ENCODE peak calls at places on chromosomes 2 and 18, in five cellular contexts. One of them, this sample, is unnamed.

GRCh38 chr2:207617011-207617671 is 8.1 kb downstream of the METTL21A start:
- ATAC-seq in aorta: no peak
- ATAC-seq in activated B cell treated with CpG ODN at 0.5 μM for 24 hours: no peak
- ATAC-seq in activated CD8-positive, alpha-beta memory T cell treated with anti-CD3 and anti-CD28 coated beads, Interleukin-2, amount 10 ng/mL, durations not matched to agents 7 days and 5 days: no peak
- ATAC-seq in left lung: peak; percentile 61
- ATAC-seq in this sample: no peak

GRCh38 chr2:16473575-16473974 is 192.1 kb downstream of the CYRIA start:
- ATAC-seq in aorta: no peak
- ATAC-seq in activated B cell treated with CpG ODN at 0.5 μM for 24 hours: no peak
- ATAC-seq in activated CD8-positive, alpha-beta memory T cell treated with anti-CD3 and anti-CD28 coated beads, Interleukin-2, amount 10 ng/mL, durations not matched to agents 7 days and 5 days: no peak
- ATAC-seq in left lung: no peak
- ATAC-seq in this sample: no peak

GRCh38 chr2:28552045-28552823 is 56.4 kb downstream of the PLB1 start:
- ATAC-seq in aorta: no peak
- ATAC-seq in activated B cell treated with CpG ODN at 0.5 μM for 24 hours: no peak
- ATAC-seq in activated CD8-positive, alpha-beta memory T cell treated with anti-CD3 and anti-CD28 coated beads, Interleukin-2, amount 10 ng/mL, durations not matched to agents 7 days and 5 days: no peak
- ATAC-seq in left lung: no peak
- ATAC-seq in this sample: no peak

GRCh38 chr2:57510704-57511103 is 535.9 kb upstream of the VRK2 start:
- ATAC-seq in aorta: no peak
- ATAC-seq in activated B cell treated with CpG ODN at 0.5 μM for 24 hours: no peak
- ATAC-seq in activated CD8-positive, alpha-beta memory T cell treated with anti-CD3 and anti-CD28 coated beads, Interleukin-2, amount 10 ng/mL, durations not matched to agents 7 days and 5 days: no peak
- ATAC-seq in left lung: no peak
- ATAC-seq in this sample: no peak

GRCh38 chr2:100983684-100984310 is 18.3 kb upstream of the RPL31 start:
- ATAC-seq in aorta: peak; percentile 51
- ATAC-seq in activated B cell treated with CpG ODN at 0.5 μM for 24 hours: no peak
- ATAC-seq in activated CD8-positive, alpha-beta memory T cell treated with anti-CD3 and anti-CD28 coated beads, Interleukin-2, amount 10 ng/mL, durations not matched to agents 7 days and 5 days: no peak
- ATAC-seq in left lung: peak; percentile 28
- ATAC-seq in this sample: no peak

GRCh38 chr2:74741651-74742050 is 87.6 kb downstream of the SEMA4F start:
- ATAC-seq in aorta: no peak
- ATAC-seq in activated B cell treated with CpG ODN at 0.5 μM for 24 hours: no peak
- ATAC-seq in activated CD8-positive, alpha-beta memory T cell treated with anti-CD3 and anti-CD28 coated beads, Interleukin-2, amount 10 ng/mL, durations not matched to agents 7 days and 5 days: no peak
- ATAC-seq in left lung: no peak
- ATAC-seq in this sample: no peak

GRCh38 chr2:179909845-179910734 is 48.7 kb upstream of the ZNF385B start:
- ATAC-seq in aorta: no peak
- ATAC-seq in activated B cell treated with CpG ODN at 0.5 μM for 24 hours: no peak
- ATAC-seq in activated CD8-positive, alpha-beta memory T cell treated with anti-CD3 and anti-CD28 coated beads, Interleukin-2, amount 10 ng/mL, durations not matched to agents 7 days and 5 days: no peak
- ATAC-seq in left lung: no peak
- ATAC-seq in this sample: no peak

GRCh38 chr2:120596191-120596781 is 139.4 kb upstream of the GLI2 start:
- ATAC-seq in aorta: peak; percentile 50
- ATAC-seq in activated B cell treated with CpG ODN at 0.5 μM for 24 hours: no peak
- ATAC-seq in activated CD8-positive, alpha-beta memory T cell treated with anti-CD3 and anti-CD28 coated beads, Interleukin-2, amount 10 ng/mL, durations not matched to agents 7 days and 5 days: no peak
- ATAC-seq in left lung: no peak
- ATAC-seq in this sample: no peak

GRCh38 chr2:104766683-104767082 is 87.2 kb upstream of the POU3F3 start:
- ATAC-seq in aorta: no peak
- ATAC-seq in activated B cell treated with CpG ODN at 0.5 μM for 24 hours: no peak
- ATAC-seq in activated CD8-positive, alpha-beta memory T cell treated with anti-CD3 and anti-CD28 coated beads, Interleukin-2, amount 10 ng/mL, durations not matched to agents 7 days and 5 days: no peak
- ATAC-seq in left lung: no peak
- ATAC-seq in this sample: no peak

GRCh38 chr18:79933765-79934164 is 17.7 kb downstream of the SLC66A2 start:
- ATAC-seq in aorta: no peak
- ATAC-seq in activated B cell treated with CpG ODN at 0.5 μM for 24 hours: no peak
- ATAC-seq in activated CD8-positive, alpha-beta memory T cell treated with anti-CD3 and anti-CD28 coated beads, Interleukin-2, amount 10 ng/mL, durations not matched to agents 7 days and 5 days: no peak
- ATAC-seq in left lung: peak; percentile 67
- ATAC-seq in this sample: no peak

GRCh38 chr2:16058747-16059358 is 118.5 kb downstream of the MYCN start:
- ATAC-seq in aorta: no peak
- ATAC-seq in activated B cell treated with CpG ODN at 0.5 μM for 24 hours: no peak
- ATAC-seq in activated CD8-positive, alpha-beta memory T cell treated with anti-CD3 and anti-CD28 coated beads, Interleukin-2, amount 10 ng/mL, durations not matched to agents 7 days and 5 days: no peak
- ATAC-seq in left lung: no peak
- ATAC-seq in this sample: no peak

GRCh38 chr2:35978218-35978617 is 377.4 kb upstream of the CRIM1 start:
- ATAC-seq in aorta: no peak
- ATAC-seq in activated B cell treated with CpG ODN at 0.5 μM for 24 hours: no peak
- ATAC-seq in activated CD8-positive, alpha-beta memory T cell treated with anti-CD3 and anti-CD28 coated beads, Interleukin-2, amount 10 ng/mL, durations not matched to agents 7 days and 5 days: peak; percentile 73
- ATAC-seq in left lung: no peak
- ATAC-seq in this sample: peak; percentile 48

GRCh38 chr2:15733867-15734765 is 142.4 kb downstream of the DDX1 start:
- ATAC-seq in aorta: no peak
- ATAC-seq in activated B cell treated with CpG ODN at 0.5 μM for 24 hours: no peak
- ATAC-seq in activated CD8-positive, alpha-beta memory T cell treated with anti-CD3 and anti-CD28 coated beads, Interleukin-2, amount 10 ng/mL, durations not matched to agents 7 days and 5 days: no peak
- ATAC-seq in left lung: peak; percentile 83
- ATAC-seq in this sample: no peak

GRCh38 chr2:28062867-28063266 is 172.3 kb downstream of the BABAM2 start:
- ATAC-seq in aorta: no peak
- ATAC-seq in activated B cell treated with CpG ODN at 0.5 μM for 24 hours: no peak
- ATAC-seq in activated CD8-positive, alpha-beta memory T cell treated with anti-CD3 and anti-CD28 coated beads, Interleukin-2, amount 10 ng/mL, durations not matched to agents 7 days and 5 days: no peak
- ATAC-seq in left lung: peak; percentile 32
- ATAC-seq in this sample: no peak

GRCh38 chr2:98008415-98008814 is 12.7 kb upstream of the TMEM131 start:
- ATAC-seq in aorta: no peak
- ATAC-seq in activated B cell treated with CpG ODN at 0.5 μM for 24 hours: no peak
- ATAC-seq in activated CD8-positive, alpha-beta memory T cell treated with anti-CD3 and anti-CD28 coated beads, Interleukin-2, amount 10 ng/mL, durations not matched to agents 7 days and 5 days: no peak
- ATAC-seq in left lung: no peak
- ATAC-seq in this sample: no peak

GRCh38 chr2:79721966-79722365 is 209.1 kb downstream of the CTNNA2 start:
- ATAC-seq in aorta: no peak
- ATAC-seq in activated B cell treated with CpG ODN at 0.5 μM for 24 hours: no peak
- ATAC-seq in activated CD8-positive, alpha-beta memory T cell treated with anti-CD3 and anti-CD28 coated beads, Interleukin-2, amount 10 ng/mL, durations not matched to agents 7 days and 5 days: no peak
- ATAC-seq in left lung: no peak
- ATAC-seq in this sample: no peak

GRCh38 chr18:75231053-75231406 is 20.4 kb downstream of the TSHZ1 start:
- ATAC-seq in aorta: no peak
- ATAC-seq in activated B cell treated with CpG ODN at 0.5 μM for 24 hours: no peak
- ATAC-seq in activated CD8-positive, alpha-beta memory T cell treated with anti-CD3 and anti-CD28 coated beads, Interleukin-2, amount 10 ng/mL, durations not matched to agents 7 days and 5 days: no peak
- ATAC-seq in left lung: no peak
- ATAC-seq in this sample: no peak

GRCh38 chr2:150847578-150847977 is 360.1 kb upstream of the RND3 start:
- ATAC-seq in aorta: no peak
- ATAC-seq in activated B cell treated with CpG ODN at 0.5 μM for 24 hours: no peak
- ATAC-seq in activated CD8-positive, alpha-beta memory T cell treated with anti-CD3 and anti-CD28 coated beads, Interleukin-2, amount 10 ng/mL, durations not matched to agents 7 days and 5 days: no peak
- ATAC-seq in left lung: peak; percentile 29
- ATAC-seq in this sample: no peak

GRCh38 chr18:48774941-48775340 is 175.8 kb downstream of the SMAD7 start:
- ATAC-seq in aorta: no peak
- ATAC-seq in activated B cell treated with CpG ODN at 0.5 μM for 24 hours: no peak
- ATAC-seq in activated CD8-positive, alpha-beta memory T cell treated with anti-CD3 and anti-CD28 coated beads, Interleukin-2, amount 10 ng/mL, durations not matched to agents 7 days and 5 days: no peak
- ATAC-seq in left lung: no peak
- ATAC-seq in this sample: no peak

GRCh38 chr2:190970872-190971506 is 43.0 kb downstream of the STAT1 start:
- ATAC-seq in aorta: no peak
- ATAC-seq in activated B cell treated with CpG ODN at 0.5 μM for 24 hours: no peak
- ATAC-seq in activated CD8-positive, alpha-beta memory T cell treated with anti-CD3 and anti-CD28 coated beads, Interleukin-2, amount 10 ng/mL, durations not matched to agents 7 days and 5 days: no peak
- ATAC-seq in left lung: peak; percentile 8
- ATAC-seq in this sample: no peak

GRCh38 chr18:56929861-56930260 is 217.0 kb upstream of the BOD1L2 start:
- ATAC-seq in aorta: no peak
- ATAC-seq in activated B cell treated with CpG ODN at 0.5 μM for 24 hours: no peak
- ATAC-seq in activated CD8-positive, alpha-beta memory T cell treated with anti-CD3 and anti-CD28 coated beads, Interleukin-2, amount 10 ng/mL, durations not matched to agents 7 days and 5 days: no peak
- ATAC-seq in left lung: no peak
- ATAC-seq in this sample: no peak

GRCh38 chr2:44075536-44075935 is 79.7 kb upstream of the LRPPRC start:
- ATAC-seq in aorta: peak; percentile 60
- ATAC-seq in activated B cell treated with CpG ODN at 0.5 μM for 24 hours: no peak
- ATAC-seq in activated CD8-positive, alpha-beta memory T cell treated with anti-CD3 and anti-CD28 coated beads, Interleukin-2, amount 10 ng/mL, durations not matched to agents 7 days and 5 days: no peak
- ATAC-seq in left lung: no peak
- ATAC-seq in this sample: no peak

GRCh38 chr2:119282139-119282965 is 58.7 kb downstream of the STEAP3 start:
- ATAC-seq in aorta: no peak
- ATAC-seq in activated B cell treated with CpG ODN at 0.5 μM for 24 hours: no peak
- ATAC-seq in activated CD8-positive, alpha-beta memory T cell treated with anti-CD3 and anti-CD28 coated beads, Interleukin-2, amount 10 ng/mL, durations not matched to agents 7 days and 5 days: no peak
- ATAC-seq in left lung: peak; percentile 8
- ATAC-seq in this sample: no peak

GRCh38 chr2:68436270-68436669 is 30.8 kb downstream of the FBXO48 start:
- ATAC-seq in aorta: no peak
- ATAC-seq in activated B cell treated with CpG ODN at 0.5 μM for 24 hours: no peak
- ATAC-seq in activated CD8-positive, alpha-beta memory T cell treated with anti-CD3 and anti-CD28 coated beads, Interleukin-2, amount 10 ng/mL, durations not matched to agents 7 days and 5 days: no peak
- ATAC-seq in left lung: no peak
- ATAC-seq in this sample: no peak

GRCh38 chr2:217413193-217413592 is 553.3 kb upstream of the TNP1 start:
- ATAC-seq in aorta: peak; percentile 65
- ATAC-seq in activated B cell treated with CpG ODN at 0.5 μM for 24 hours: no peak
- ATAC-seq in activated CD8-positive, alpha-beta memory T cell treated with anti-CD3 and anti-CD28 coated beads, Interleukin-2, amount 10 ng/mL, durations not matched to agents 7 days and 5 days: no peak
- ATAC-seq in left lung: peak; percentile 65
- ATAC-seq in this sample: no peak

GRCh38 chr2:236887953-236888765 is 197.5 kb upstream of the COPS8 start:
- ATAC-seq in aorta: no peak
- ATAC-seq in activated B cell treated with CpG ODN at 0.5 μM for 24 hours: no peak
- ATAC-seq in activated CD8-positive, alpha-beta memory T cell treated with anti-CD3 and anti-CD28 coated beads, Interleukin-2, amount 10 ng/mL, durations not matched to agents 7 days and 5 days: no peak
- ATAC-seq in left lung: no peak
- ATAC-seq in this sample: no peak

GRCh38 chr18:49038423-49038822 is 87.7 kb upstream of the SMAD7 start:
- ATAC-seq in aorta: no peak
- ATAC-seq in activated B cell treated with CpG ODN at 0.5 μM for 24 hours: no peak
- ATAC-seq in activated CD8-positive, alpha-beta memory T cell treated with anti-CD3 and anti-CD28 coated beads, Interleukin-2, amount 10 ng/mL, durations not matched to agents 7 days and 5 days: no peak
- ATAC-seq in left lung: no peak
- ATAC-seq in this sample: no peak

GRCh38 chr18:30093376-30093775 is 949.2 kb downstream of the DSC3 start:
- ATAC-seq in aorta: no peak
- ATAC-seq in activated B cell treated with CpG ODN at 0.5 μM for 24 hours: no peak
- ATAC-seq in activated CD8-positive, alpha-beta memory T cell treated with anti-CD3 and anti-CD28 coated beads, Interleukin-2, amount 10 ng/mL, durations not matched to agents 7 days and 5 days: no peak
- ATAC-seq in left lung: no peak
- ATAC-seq in this sample: no peak

GRCh38 chr2:160042054-160042453 is 20.4 kb downstream of the PLA2R1 start:
- ATAC-seq in aorta: no peak
- ATAC-seq in activated B cell treated with CpG ODN at 0.5 μM for 24 hours: no peak
- ATAC-seq in activated CD8-positive, alpha-beta memory T cell treated with anti-CD3 and anti-CD28 coated beads, Interleukin-2, amount 10 ng/mL, durations not matched to agents 7 days and 5 days: no peak
- ATAC-seq in left lung: no peak
- ATAC-seq in this sample: peak; percentile 38

GRCh38 chr2:218282173-218282991 is 9.9 kb downstream of the TMBIM1 start:
- ATAC-seq in aorta: no peak
- ATAC-seq in activated B cell treated with CpG ODN at 0.5 μM for 24 hours: no peak
- ATAC-seq in activated CD8-positive, alpha-beta memory T cell treated with anti-CD3 and anti-CD28 coated beads, Interleukin-2, amount 10 ng/mL, durations not matched to agents 7 days and 5 days: no peak
- ATAC-seq in left lung: peak; percentile 35
- ATAC-seq in this sample: no peak

GRCh38 chr18:68462148-68462547 is 252.8 kb downstream of the TMX3 start:
- ATAC-seq in aorta: no peak
- ATAC-seq in activated B cell treated with CpG ODN at 0.5 μM for 24 hours: no peak
- ATAC-seq in activated CD8-positive, alpha-beta memory T cell treated with anti-CD3 and anti-CD28 coated beads, Interleukin-2, amount 10 ng/mL, durations not matched to agents 7 days and 5 days: no peak
- ATAC-seq in left lung: no peak
- ATAC-seq in this sample: no peak

GRCh38 chr18:13835202-13835601 is 11.3 kb downstream of the MC5R start:
- ATAC-seq in aorta: no peak
- ATAC-seq in activated B cell treated with CpG ODN at 0.5 μM for 24 hours: no peak
- ATAC-seq in activated CD8-positive, alpha-beta memory T cell treated with anti-CD3 and anti-CD28 coated beads, Interleukin-2, amount 10 ng/mL, durations not matched to agents 7 days and 5 days: no peak
- ATAC-seq in left lung: no peak
- ATAC-seq in this sample: no peak

GRCh38 chr2:237715459-237715947 is 83.1 kb upstream of the RBM44 start:
- ATAC-seq in aorta: peak; percentile 38
- ATAC-seq in activated B cell treated with CpG ODN at 0.5 μM for 24 hours: no peak
- ATAC-seq in activated CD8-positive, alpha-beta memory T cell treated with anti-CD3 and anti-CD28 coated beads, Interleukin-2, amount 10 ng/mL, durations not matched to agents 7 days and 5 days: no peak
- ATAC-seq in left lung: peak; percentile 87
- ATAC-seq in this sample: no peak

GRCh38 chr2:235008584-235009044 is 56.8 kb downstream of the SH3BP4 start:
- ATAC-seq in aorta: no peak
- ATAC-seq in activated B cell treated with CpG ODN at 0.5 μM for 24 hours: no peak
- ATAC-seq in activated CD8-positive, alpha-beta memory T cell treated with anti-CD3 and anti-CD28 coated beads, Interleukin-2, amount 10 ng/mL, durations not matched to agents 7 days and 5 days: no peak
- ATAC-seq in left lung: peak; percentile 90
- ATAC-seq in this sample: no peak

GRCh38 chr2:134466141-134466540 is 212.3 kb downstream of the MGAT5 start:
- ATAC-seq in aorta: no peak
- ATAC-seq in activated B cell treated with CpG ODN at 0.5 μM for 24 hours: no peak
- ATAC-seq in activated CD8-positive, alpha-beta memory T cell treated with anti-CD3 and anti-CD28 coated beads, Interleukin-2, amount 10 ng/mL, durations not matched to agents 7 days and 5 days: peak; percentile 51
- ATAC-seq in left lung: no peak
- ATAC-seq in this sample: no peak